ENCODE peak calls at places on chromosomes 13 and 19, in six cellular contexts. One of them, this sample, is unnamed.

GRCh38 chr19:10283786-10284540 is 2.8 kb upstream of the ICAM4 start:
- DNase-seq in PC-9: no peak
- DNase-seq in HFF-Myc: no peak
- DNase-seq in GM13977: no peak
- DNase-seq in mammary epithelial cell: no peak
- DNase-seq in right atrium auricular region: no peak
- DNase-seq in this sample: no peak

GRCh38 chr19:3033595-3034193 is 4.6 kb upstream of the TLE2 start:
- DNase-seq in PC-9: no peak
- DNase-seq in HFF-Myc: no peak
- DNase-seq in GM13977: no peak
- DNase-seq in mammary epithelial cell: no peak
- DNase-seq in right atrium auricular region: no peak
- DNase-seq in this sample: no peak

GRCh38 chr13:52452470-52452869 is 2.0 kb upstream of the VPS36 start:
- DNase-seq in PC-9: no peak
- DNase-seq in HFF-Myc: no peak
- DNase-seq in GM13977: no peak
- DNase-seq in mammary epithelial cell: no peak
- DNase-seq in right atrium auricular region: no peak
- DNase-seq in this sample: no peak

GRCh38 chr13:46961719-46962118 is 64.9 kb upstream of the HTR2A start:
- DNase-seq in PC-9: peak; percentile 53
- DNase-seq in HFF-Myc: no peak
- DNase-seq in GM13977: peak; percentile 76
- DNase-seq in mammary epithelial cell: peak; percentile 81
- DNase-seq in right atrium auricular region: no peak
- DNase-seq in this sample: no peak

GRCh38 chr19:7706662-7707454 is 4.9 kb upstream of the FCER2 start:
- DNase-seq in PC-9: no peak
- DNase-seq in HFF-Myc: no peak
- DNase-seq in GM13977: no peak
- DNase-seq in mammary epithelial cell: no peak
- DNase-seq in right atrium auricular region: no peak
- DNase-seq in this sample: no peak

GRCh38 chr19:42544146-42544545 is 15.9 kb upstream of the CEACAM1 start:
- DNase-seq in PC-9: no peak
- DNase-seq in HFF-Myc: no peak
- DNase-seq in GM13977: no peak
- DNase-seq in mammary epithelial cell: no peak
- DNase-seq in right atrium auricular region: no peak
- DNase-seq in this sample: no peak

GRCh38 chr19:5189318-5189607 is 151.3 kb downstream of the PTPRS start:
- DNase-seq in PC-9: no peak
- DNase-seq in HFF-Myc: no peak
- DNase-seq in GM13977: no peak
- DNase-seq in mammary epithelial cell: no peak
- DNase-seq in right atrium auricular region: no peak
- DNase-seq in this sample: no peak

GRCh38 chr19:50205681-50206138 is 2.3 kb downstream of the MYH14 start:
- DNase-seq in PC-9: peak; percentile 91
- DNase-seq in HFF-Myc: no peak
- DNase-seq in GM13977: peak; percentile 22
- DNase-seq in mammary epithelial cell: no peak
- DNase-seq in right atrium auricular region: no peak
- DNase-seq in this sample: no peak

GRCh38 chr19:19418548-19419260 is 13.2 kb downstream of the GATAD2A start:
- DNase-seq in PC-9: no peak
- DNase-seq in HFF-Myc: no peak
- DNase-seq in GM13977: no peak
- DNase-seq in mammary epithelial cell: no peak
- DNase-seq in right atrium auricular region: no peak
- DNase-seq in this sample: no peak

GRCh38 chr13:44267966-44268365 is 105.7 kb upstream of the SERP2 start:
- DNase-seq in PC-9: peak; percentile 73
- DNase-seq in HFF-Myc: no peak
- DNase-seq in GM13977: no peak
- DNase-seq in mammary epithelial cell: peak; percentile 46
- DNase-seq in right atrium auricular region: no peak
- DNase-seq in this sample: no peak

GRCh38 chr13:36766295-36766694 is 52.7 kb upstream of the RFXAP start:
- DNase-seq in PC-9: peak; percentile 84
- DNase-seq in HFF-Myc: no peak
- DNase-seq in GM13977: no peak
- DNase-seq in mammary epithelial cell: peak; percentile 84
- DNase-seq in right atrium auricular region: no peak
- DNase-seq in this sample: no peak

GRCh38 chr13:48505597-48506091 is 27.2 kb downstream of the RCBTB2 start:
- DNase-seq in PC-9: no peak
- DNase-seq in HFF-Myc: no peak
- DNase-seq in GM13977: peak; percentile 63
- DNase-seq in mammary epithelial cell: peak; percentile 51
- DNase-seq in right atrium auricular region: no peak
- DNase-seq in this sample: no peak

GRCh38 chr19:58154287-58154678 is 3.7 kb upstream of the ZNF329 start:
- DNase-seq in PC-9: peak; percentile 50
- DNase-seq in HFF-Myc: no peak
- DNase-seq in GM13977: peak; percentile 24
- DNase-seq in mammary epithelial cell: peak; percentile 29
- DNase-seq in right atrium auricular region: peak; percentile 60
- DNase-seq in this sample: no peak

GRCh38 chr13:113928701-113929627 is 44.9 kb downstream of the C13orf46 start:
- DNase-seq in PC-9: no peak
- DNase-seq in HFF-Myc: peak; percentile 88
- DNase-seq in GM13977: peak; percentile 23
- DNase-seq in mammary epithelial cell: no peak
- DNase-seq in right atrium auricular region: peak; percentile 83
- DNase-seq in this sample: peak; percentile 80

GRCh38 chr19:17455711-17456123 is 5.0 kb downstream of the NXNL1 start:
- DNase-seq in PC-9: no peak
- DNase-seq in HFF-Myc: no peak
- DNase-seq in GM13977: no peak
- DNase-seq in mammary epithelial cell: no peak
- DNase-seq in right atrium auricular region: no peak
- DNase-seq in this sample: no peak

GRCh38 chr13:49165798-49166752 is 54.1 kb upstream of the MLNR start:
- DNase-seq in PC-9: no peak
- DNase-seq in HFF-Myc: no peak
- DNase-seq in GM13977: no peak
- DNase-seq in mammary epithelial cell: no peak
- DNase-seq in right atrium auricular region: no peak
- DNase-seq in this sample: no peak

GRCh38 chr13:53310786-53311185 is 282.2 kb downstream of the OLFM4 start:
- DNase-seq in PC-9: no peak
- DNase-seq in HFF-Myc: no peak
- DNase-seq in GM13977: no peak
- DNase-seq in mammary epithelial cell: no peak
- DNase-seq in right atrium auricular region: no peak
- DNase-seq in this sample: no peak

GRCh38 chr19:36489920-36490415 is 607 bp upstream of the ZNF566 start:
- DNase-seq in PC-9: peak; percentile 85
- DNase-seq in HFF-Myc: peak; percentile 89
- DNase-seq in GM13977: peak; percentile 87
- DNase-seq in mammary epithelial cell: no peak
- DNase-seq in right atrium auricular region: peak; percentile 86
- DNase-seq in this sample: no peak

GRCh38 chr13:50275392-50276063 is 260.3 kb downstream of the KCNRG start:
- DNase-seq in PC-9: no peak
- DNase-seq in HFF-Myc: no peak
- DNase-seq in GM13977: no peak
- DNase-seq in mammary epithelial cell: peak; percentile 52
- DNase-seq in right atrium auricular region: no peak
- DNase-seq in this sample: no peak

GRCh38 chr13:43307921-43308433 is 284.6 kb downstream of the DNAJC15 start:
- DNase-seq in PC-9: no peak
- DNase-seq in HFF-Myc: peak; percentile 85
- DNase-seq in GM13977: peak; percentile 54
- DNase-seq in mammary epithelial cell: peak; percentile 34
- DNase-seq in right atrium auricular region: peak; percentile 82
- DNase-seq in this sample: no peak

GRCh38 chr19:1582201-1582600 is 10.5 kb downstream of the MBD3 start:
- DNase-seq in PC-9: peak; percentile 82
- DNase-seq in HFF-Myc: no peak
- DNase-seq in GM13977: no peak
- DNase-seq in mammary epithelial cell: no peak
- DNase-seq in right atrium auricular region: no peak
- DNase-seq in this sample: no peak

GRCh38 chr13:81929988-81930387 is 1589.1 kb upstream of the SPRY2 start:
- DNase-seq in PC-9: no peak
- DNase-seq in HFF-Myc: no peak
- DNase-seq in GM13977: no peak
- DNase-seq in mammary epithelial cell: peak; percentile 3
- DNase-seq in right atrium auricular region: no peak
- DNase-seq in this sample: no peak

GRCh38 chr19:44447864-44448674 is at the start of gene ZNF229:
- DNase-seq in PC-9: peak; percentile 96
- DNase-seq in HFF-Myc: peak; percentile 88
- DNase-seq in GM13977: peak; percentile 58
- DNase-seq in mammary epithelial cell: peak; percentile 93
- DNase-seq in right atrium auricular region: peak; percentile 85
- DNase-seq in this sample: peak; percentile 89

GRCh38 chr19:661427-662196 is 1.4 kb downstream of the RNF126 start:
- DNase-seq in PC-9: no peak
- DNase-seq in HFF-Myc: no peak
- DNase-seq in GM13977: peak; percentile 87
- DNase-seq in mammary epithelial cell: peak; percentile 46
- DNase-seq in right atrium auricular region: no peak
- DNase-seq in this sample: no peak

GRCh38 chr19:15919243-15919642 is 15.1 kb downstream of the CYP4F11 start:
- DNase-seq in PC-9: no peak
- DNase-seq in HFF-Myc: no peak
- DNase-seq in GM13977: no peak
- DNase-seq in mammary epithelial cell: no peak
- DNase-seq in right atrium auricular region: no peak
- DNase-seq in this sample: no peak

GRCh38 chr13:109569938-109570711 is 216.3 kb downstream of the IRS2 start:
- DNase-seq in PC-9: no peak
- DNase-seq in HFF-Myc: no peak
- DNase-seq in GM13977: peak; percentile 9
- DNase-seq in mammary epithelial cell: no peak
- DNase-seq in right atrium auricular region: no peak
- DNase-seq in this sample: no peak

GRCh38 chr19:1181606-1182005 is 7.5 kb upstream of the SBNO2 start:
- DNase-seq in PC-9: peak; percentile 87
- DNase-seq in HFF-Myc: no peak
- DNase-seq in GM13977: no peak
- DNase-seq in mammary epithelial cell: peak; percentile 75
- DNase-seq in right atrium auricular region: no peak
- DNase-seq in this sample: no peak

GRCh38 chr13:40485611-40486517 is 180.6 kb downstream of the FOXO1 start:
- DNase-seq in PC-9: no peak
- DNase-seq in HFF-Myc: no peak
- DNase-seq in GM13977: peak; percentile 39
- DNase-seq in mammary epithelial cell: no peak
- DNase-seq in right atrium auricular region: no peak
- DNase-seq in this sample: no peak

GRCh38 chr13:26280822-26281221 is 26.9 kb downstream of the CDK8 start:
- DNase-seq in PC-9: no peak
- DNase-seq in HFF-Myc: no peak
- DNase-seq in GM13977: no peak
- DNase-seq in mammary epithelial cell: peak; percentile 48
- DNase-seq in right atrium auricular region: no peak
- DNase-seq in this sample: no peak
- TF ChIP-seq CTCF in PC-9: no peak
- TF ChIP-seq CTCF in HFF-Myc: no peak
- TF ChIP-seq CTCF in GM13977: no peak
- TF ChIP-seq CTCF in mammary epithelial cell: no peak
- TF ChIP-seq CTCF in right atrium auricular region: no peak
- TF ChIP-seq CTCF in this sample: no peak

DNA sequence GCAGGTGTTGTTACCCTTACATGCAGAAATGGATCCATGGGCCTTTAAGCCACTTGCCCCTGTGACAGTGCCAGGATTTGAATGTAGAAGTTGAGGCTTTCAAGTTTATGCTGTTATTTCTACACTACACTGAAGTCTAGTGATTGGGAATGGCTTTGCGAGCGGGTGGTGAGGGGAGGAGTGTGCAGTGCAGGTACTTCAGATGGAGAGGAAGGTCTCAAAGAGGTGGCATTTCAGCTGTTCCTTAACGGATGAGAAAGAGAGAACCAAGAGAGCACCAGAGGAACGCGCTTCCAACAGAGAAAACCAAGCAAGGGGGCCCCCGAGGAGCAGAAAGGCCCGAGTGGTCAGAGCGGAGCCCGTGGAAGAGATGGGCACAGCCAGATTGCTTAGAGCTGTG is 13.3 kb downstream of the ACTN4 start:
- DNase-seq in PC-9: no peak
- DNase-seq in HFF-Myc: no peak
- DNase-seq in GM13977: no peak
- DNase-seq in mammary epithelial cell: no peak
- DNase-seq in right atrium auricular region: no peak
- DNase-seq in this sample: no peak
- TF ChIP-seq CTCF in PC-9: no peak
- TF ChIP-seq CTCF in HFF-Myc: no peak
- TF ChIP-seq CTCF in GM13977: no peak
- TF ChIP-seq CTCF in mammary epithelial cell: no peak
- TF ChIP-seq CTCF in right atrium auricular region: no peak
- TF ChIP-seq CTCF in this sample: no peak

GRCh38 chr13:94416454-94417080 is 62.9 kb downstream of the DCT start:
- DNase-seq in PC-9: no peak
- DNase-seq in HFF-Myc: no peak
- DNase-seq in GM13977: no peak
- DNase-seq in mammary epithelial cell: peak; percentile 15
- DNase-seq in right atrium auricular region: no peak
- DNase-seq in this sample: no peak
- TF ChIP-seq CTCF in PC-9: peak; percentile 56
- TF ChIP-seq CTCF in HFF-Myc: peak; percentile 63
- TF ChIP-seq CTCF in GM13977: peak; percentile 34
- TF ChIP-seq CTCF in mammary epithelial cell: peak; percentile 67
- TF ChIP-seq CTCF in right atrium auricular region: no peak
- TF ChIP-seq CTCF in this sample: peak; percentile 43

GRCh38 chr13:25401958-25402357 is 30.2 kb downstream of the ATP8A2 start:
- DNase-seq in PC-9: no peak
- DNase-seq in HFF-Myc: no peak
- DNase-seq in GM13977: no peak
- DNase-seq in mammary epithelial cell: no peak
- DNase-seq in right atrium auricular region: no peak
- DNase-seq in this sample: no peak

GRCh38 chr13:25409938-25410337 is 38.2 kb downstream of the ATP8A2 start:
- DNase-seq in PC-9: no peak
- DNase-seq in HFF-Myc: no peak
- DNase-seq in GM13977: no peak
- DNase-seq in mammary epithelial cell: no peak
- DNase-seq in right atrium auricular region: no peak
- DNase-seq in this sample: no peak

GRCh38 chr13:25406377-25406776 is 34.6 kb downstream of the ATP8A2 start:
- DNase-seq in PC-9: no peak
- DNase-seq in HFF-Myc: no peak
- DNase-seq in GM13977: no peak
- DNase-seq in mammary epithelial cell: peak; percentile 8
- DNase-seq in right atrium auricular region: no peak
- DNase-seq in this sample: no peak
- TF ChIP-seq CTCF in PC-9: no peak
- TF ChIP-seq CTCF in HFF-Myc: no peak
- TF ChIP-seq CTCF in GM13977: peak; percentile 5
- TF ChIP-seq CTCF in mammary epithelial cell: peak; percentile 44
- TF ChIP-seq CTCF in right atrium auricular region: no peak
- TF ChIP-seq CTCF in this sample: peak; percentile 17